ENCODE peak calls at places on chromosomes 4 and X, in eight cellular contexts. One of them, this sample, is unnamed.
A peak's percentile ranks its signal among the peaks of the same experiment; 100 is the strongest.

GRCh38 chrX:124736553-124737240 is 390.3 kb downstream of the SH2D1A start:
- DNase-seq in CD8-positive, alpha-beta T cell: peak; percentile 38
- DNase-seq in OCI-LY7: no peak
- DNase-seq in fibroblast of mammary gland: no peak
- DNase-seq in ascending aorta: no peak
- DNase-seq in endodermal cell: peak; percentile 89
- DNase-seq in HFF-Myc: no peak
- DNase-seq in choroid plexus epithelial cell: no peak
- DNase-seq in this sample: no peak

GRCh38 chr4:139890810-139891209 is 225.2 kb downstream of the MGST2 start:
- DNase-seq in CD8-positive, alpha-beta T cell: no peak
- DNase-seq in fibroblast of mammary gland: peak; percentile 86
- DNase-seq in choroid plexus epithelial cell: peak; percentile 62
- DNase-seq in OCI-LY7: no peak
- DNase-seq in HFF-Myc: no peak
- DNase-seq in ascending aorta: no peak
- DNase-seq in endodermal cell: no peak
- DNase-seq in this sample: peak; percentile 95

GRCh38 chr4:184503869-184504300 is 29.5 kb upstream of the IRF2 start:
- DNase-seq in choroid plexus epithelial cell: peak; percentile 14
- DNase-seq in OCI-LY7: peak; percentile 31
- DNase-seq in HFF-Myc: peak; percentile 3
- DNase-seq in fibroblast of mammary gland: peak; percentile 11
- DNase-seq in CD8-positive, alpha-beta T cell: no peak
- DNase-seq in endodermal cell: no peak
- DNase-seq in ascending aorta: no peak
- DNase-seq in this sample: peak; percentile 10

GRCh38 chr4:138945401-138945800 is 70.2 kb upstream of the NOCT start:
- DNase-seq in HFF-Myc: no peak
- DNase-seq in choroid plexus epithelial cell: no peak
- DNase-seq in OCI-LY7: no peak
- DNase-seq in fibroblast of mammary gland: no peak
- DNase-seq in endodermal cell: no peak
- DNase-seq in CD8-positive, alpha-beta T cell: no peak
- DNase-seq in ascending aorta: no peak
- DNase-seq in this sample: no peak

GRCh38 chr4:133124746-133125145 is 24.3 kb upstream of the PCDH10 start:
- DNase-seq in choroid plexus epithelial cell: no peak
- DNase-seq in endodermal cell: no peak
- DNase-seq in fibroblast of mammary gland: no peak
- DNase-seq in ascending aorta: no peak
- DNase-seq in CD8-positive, alpha-beta T cell: no peak
- DNase-seq in HFF-Myc: no peak
- DNase-seq in OCI-LY7: no peak
- DNase-seq in this sample: no peak

GRCh38 chr4:40629401-40630334 is at the start of gene RBM47:
- DNase-seq in OCI-LY7: peak; percentile 36
- DNase-seq in CD8-positive, alpha-beta T cell: peak; percentile 5
- DNase-seq in ascending aorta: no peak
- DNase-seq in HFF-Myc: no peak
- DNase-seq in endodermal cell: peak; percentile 94
- DNase-seq in fibroblast of mammary gland: peak; percentile 50
- DNase-seq in choroid plexus epithelial cell: peak; percentile 51
- DNase-seq in this sample: peak; percentile 67

GRCh38 chr4:183674153-183674552 is 15.1 kb downstream of the TRAPPC11 start:
- DNase-seq in CD8-positive, alpha-beta T cell: no peak
- DNase-seq in HFF-Myc: no peak
- DNase-seq in endodermal cell: no peak
- DNase-seq in fibroblast of mammary gland: no peak
- DNase-seq in choroid plexus epithelial cell: no peak
- DNase-seq in OCI-LY7: no peak
- DNase-seq in ascending aorta: no peak
- DNase-seq in this sample: no peak

GRCh38 chr4:184792950-184793555 is 32.7 kb downstream of the ACSL1 start:
- DNase-seq in OCI-LY7: no peak
- DNase-seq in CD8-positive, alpha-beta T cell: peak; percentile 10
- DNase-seq in fibroblast of mammary gland: peak; percentile 98
- DNase-seq in endodermal cell: no peak
- DNase-seq in HFF-Myc: peak; percentile 74
- DNase-seq in choroid plexus epithelial cell: peak; percentile 98
- DNase-seq in ascending aorta: no peak
- DNase-seq in this sample: peak; percentile 94

GRCh38 chrX:101362757-101363156 is 14.2 kb upstream of the TIMM8A start:
- DNase-seq in OCI-LY7: no peak
- DNase-seq in choroid plexus epithelial cell: no peak
- DNase-seq in endodermal cell: no peak
- DNase-seq in HFF-Myc: no peak
- DNase-seq in fibroblast of mammary gland: no peak
- DNase-seq in ascending aorta: no peak
- DNase-seq in CD8-positive, alpha-beta T cell: no peak
- DNase-seq in this sample: no peak

GRCh38 chrX:101362116-101362515 is 13.6 kb upstream of the TIMM8A start:
- DNase-seq in OCI-LY7: no peak
- DNase-seq in ascending aorta: no peak
- DNase-seq in endodermal cell: no peak
- DNase-seq in fibroblast of mammary gland: no peak
- DNase-seq in CD8-positive, alpha-beta T cell: no peak
- DNase-seq in HFF-Myc: no peak
- DNase-seq in choroid plexus epithelial cell: no peak
- DNase-seq in this sample: no peak

GRCh38 chrX:101359966-101360365 is 11.4 kb upstream of the TIMM8A start:
- DNase-seq in ascending aorta: no peak
- DNase-seq in endodermal cell: no peak
- DNase-seq in choroid plexus epithelial cell: no peak
- DNase-seq in HFF-Myc: no peak
- DNase-seq in OCI-LY7: no peak
- DNase-seq in fibroblast of mammary gland: no peak
- DNase-seq in CD8-positive, alpha-beta T cell: no peak
- DNase-seq in this sample: peak; percentile 9

GRCh38 chrX:101357166-101357795 is 8.7 kb upstream of the TIMM8A start:
- DNase-seq in endodermal cell: peak; percentile 48
- DNase-seq in HFF-Myc: no peak
- DNase-seq in OCI-LY7: peak; percentile 49
- DNase-seq in fibroblast of mammary gland: peak; percentile 19
- DNase-seq in ascending aorta: no peak
- DNase-seq in CD8-positive, alpha-beta T cell: no peak
- DNase-seq in choroid plexus epithelial cell: peak; percentile 40
- DNase-seq in this sample: peak; percentile 25
- TF ChIP-seq CTCF in endodermal cell: peak; percentile 60
- TF ChIP-seq CTCF in HFF-Myc: peak; percentile 17
- TF ChIP-seq CTCF in OCI-LY7: peak; percentile 70
- TF ChIP-seq CTCF in fibroblast of mammary gland: peak; percentile 37
- TF ChIP-seq CTCF in ascending aorta: no peak
- TF ChIP-seq CTCF in CD8-positive, alpha-beta T cell: no peak
- TF ChIP-seq CTCF in choroid plexus epithelial cell: peak; percentile 47
- TF ChIP-seq CTCF in this sample: peak; percentile 30

GRCh38 chrX:83535417-83536244 is 27.5 kb downstream of the POU3F4 start:
- DNase-seq in ascending aorta: no peak
- DNase-seq in fibroblast of mammary gland: no peak
- DNase-seq in OCI-LY7: no peak
- DNase-seq in HFF-Myc: no peak
- DNase-seq in CD8-positive, alpha-beta T cell: no peak
- DNase-seq in endodermal cell: no peak
- DNase-seq in choroid plexus epithelial cell: no peak
- DNase-seq in this sample: no peak
- H3K4me3 ChIP-seq in ascending aorta: no peak overlapping the region
- H3K4me3 ChIP-seq in fibroblast of mammary gland: no peak overlapping the region
- H3K4me3 ChIP-seq in OCI-LY7: no peak overlapping the region
- H3K4me3 ChIP-seq in HFF-Myc: no peak overlapping the region
- H3K4me3 ChIP-seq in CD8-positive, alpha-beta T cell: no peak overlapping the region
- H3K4me3 ChIP-seq in endodermal cell: no peak overlapping the region
- H3K4me3 ChIP-seq in choroid plexus epithelial cell: no peak overlapping the region
- H3K4me3 ChIP-seq in this sample: no peak overlapping the region

GRCh38 chrX:18931972-18932371 is 51.9 kb downstream of the PHKA2 start:
- DNase-seq in HFF-Myc: no peak
- DNase-seq in OCI-LY7: peak; percentile 24
- DNase-seq in CD8-positive, alpha-beta T cell: no peak
- DNase-seq in fibroblast of mammary gland: peak; percentile 35
- DNase-seq in ascending aorta: no peak
- DNase-seq in endodermal cell: peak; percentile 51
- DNase-seq in choroid plexus epithelial cell: peak; percentile 51
- DNase-seq in this sample: peak; percentile 42
- TF ChIP-seq CTCF in HFF-Myc: peak; percentile 39
- TF ChIP-seq CTCF in OCI-LY7: peak; percentile 65
- TF ChIP-seq CTCF in CD8-positive, alpha-beta T cell: no peak
- TF ChIP-seq CTCF in fibroblast of mammary gland: peak; percentile 34
- TF ChIP-seq CTCF in ascending aorta: peak; percentile 7
- TF ChIP-seq CTCF in endodermal cell: peak; percentile 73
- TF ChIP-seq CTCF in choroid plexus epithelial cell: peak; percentile 66
- TF ChIP-seq CTCF in this sample: peak; percentile 40

DNA sequence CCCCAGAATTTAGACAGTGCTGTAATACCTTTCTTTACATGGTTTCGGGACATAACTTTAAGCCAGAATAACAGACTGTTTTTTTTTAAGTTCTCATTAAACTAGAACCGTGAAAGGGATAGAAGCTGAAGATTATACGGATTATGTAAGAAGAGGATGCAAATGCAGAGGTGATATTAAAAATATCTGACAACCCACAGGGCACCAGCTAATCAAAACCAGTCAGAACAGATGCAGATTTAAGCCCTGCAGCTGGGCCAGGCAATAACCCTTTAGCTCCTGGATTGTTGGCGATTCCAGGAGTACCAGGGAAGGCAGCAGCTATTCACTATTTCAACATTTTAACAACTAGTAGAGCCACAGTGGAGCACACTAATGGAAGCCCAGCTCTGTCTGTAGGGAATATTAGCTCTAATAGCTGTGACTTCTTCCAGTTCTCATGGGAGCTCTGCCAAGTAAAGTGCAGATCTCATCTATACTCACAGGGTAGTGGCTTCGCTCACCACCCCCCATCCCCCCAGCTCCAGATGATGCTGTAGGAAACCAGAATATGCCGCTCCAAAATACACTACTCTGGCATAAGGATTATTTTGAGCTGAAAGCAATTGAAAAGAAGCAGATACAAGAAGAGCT is 13.9 kb downstream of the SCD5 start:
- DNase-seq in fibroblast of mammary gland: peak; percentile 78
- DNase-seq in endodermal cell: peak; percentile 62
- DNase-seq in OCI-LY7: no peak
- DNase-seq in ascending aorta: no peak
- DNase-seq in HFF-Myc: no peak
- DNase-seq in CD8-positive, alpha-beta T cell: no peak
- DNase-seq in choroid plexus epithelial cell: peak; percentile 60
- DNase-seq in this sample: peak; percentile 74
- H3K4me3 ChIP-seq in fibroblast of mammary gland: no peak overlapping the region
- H3K4me3 ChIP-seq in endodermal cell: peak overlapping the region; percentile 67
- H3K4me3 ChIP-seq in OCI-LY7: no peak overlapping the region
- H3K4me3 ChIP-seq in ascending aorta: no peak overlapping the region
- H3K4me3 ChIP-seq in HFF-Myc: no peak overlapping the region
- H3K4me3 ChIP-seq in CD8-positive, alpha-beta T cell: no peak overlapping the region
- H3K4me3 ChIP-seq in choroid plexus epithelial cell: no peak overlapping the region
- H3K4me3 ChIP-seq in this sample: peak overlapping the region; percentile 45

DNA sequence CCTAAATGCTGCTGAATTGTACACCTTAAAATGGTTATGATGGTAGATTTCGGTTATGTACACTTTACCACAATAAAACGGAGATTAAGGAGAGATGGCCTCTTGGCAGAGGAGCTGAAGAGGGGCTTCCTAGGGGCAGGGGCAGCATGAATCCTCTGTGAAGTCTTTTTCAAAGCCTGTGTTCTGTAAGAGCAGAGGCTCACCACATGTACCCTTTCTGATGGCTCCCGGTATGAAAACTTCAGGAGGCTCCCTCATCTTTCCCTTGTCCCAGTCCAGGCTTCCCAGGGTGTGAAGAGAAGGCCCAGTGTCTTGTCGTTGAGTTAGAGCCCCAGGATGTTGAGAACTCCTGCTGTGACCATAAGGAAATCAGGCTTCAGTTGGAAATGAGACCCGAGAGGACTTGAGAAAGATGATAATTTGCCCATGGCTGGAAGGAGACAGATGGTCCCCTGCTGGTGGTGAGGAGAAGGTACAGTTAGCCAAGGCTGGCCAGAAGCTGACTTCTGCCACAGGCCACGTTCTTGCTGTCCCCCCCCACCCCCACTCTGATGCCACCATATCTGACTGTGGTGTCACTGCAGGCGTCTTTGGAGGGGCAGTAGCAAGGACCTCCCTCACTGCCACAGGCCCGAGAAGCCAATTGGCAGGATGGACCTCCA is 31.8 kb upstream of the MTM1 start:
- DNase-seq in endodermal cell: no peak
- DNase-seq in OCI-LY7: no peak
- DNase-seq in fibroblast of mammary gland: peak; percentile 7
- DNase-seq in ascending aorta: peak; percentile 38
- DNase-seq in CD8-positive, alpha-beta T cell: no peak
- DNase-seq in choroid plexus epithelial cell: no peak
- DNase-seq in HFF-Myc: no peak
- DNase-seq in this sample: no peak
- TF ChIP-seq CTCF in endodermal cell: peak; percentile 63
- TF ChIP-seq CTCF in OCI-LY7: no peak
- TF ChIP-seq CTCF in fibroblast of mammary gland: peak; percentile 24
- TF ChIP-seq CTCF in ascending aorta: no peak
- TF ChIP-seq CTCF in CD8-positive, alpha-beta T cell: no peak
- TF ChIP-seq CTCF in choroid plexus epithelial cell: peak; percentile 27
- TF ChIP-seq CTCF in HFF-Myc: peak; percentile 16
- TF ChIP-seq CTCF in this sample: no peak

DNA sequence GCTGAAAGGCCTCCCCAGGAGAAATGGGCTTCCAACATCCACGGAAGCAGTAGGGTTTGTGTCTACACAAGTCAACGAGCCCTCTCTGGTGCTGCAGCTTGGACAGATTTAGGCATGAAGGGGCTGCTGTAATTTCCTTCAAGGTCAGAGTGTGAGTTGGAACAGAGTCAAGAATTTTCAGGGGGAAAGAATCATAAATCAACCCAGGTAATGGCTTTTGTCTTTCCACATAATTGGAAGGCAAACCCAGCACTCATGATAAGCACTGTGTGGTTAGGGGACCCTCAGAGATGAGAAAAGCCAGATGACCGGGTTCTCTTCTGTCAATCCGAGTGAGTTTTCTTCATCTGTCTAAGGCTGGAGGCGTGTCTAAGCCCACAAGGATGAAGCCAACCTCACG is 78.6 kb upstream of the MXRA5 start:
- DNase-seq in HFF-Myc: no peak
- DNase-seq in CD8-positive, alpha-beta T cell: no peak
- DNase-seq in ascending aorta: no peak
- DNase-seq in fibroblast of mammary gland: no peak
- DNase-seq in choroid plexus epithelial cell: no peak
- DNase-seq in endodermal cell: no peak
- DNase-seq in OCI-LY7: no peak
- DNase-seq in this sample: no peak
- H3K4me3 ChIP-seq in HFF-Myc: no peak overlapping the region
- H3K4me3 ChIP-seq in CD8-positive, alpha-beta T cell: no peak overlapping the region
- H3K4me3 ChIP-seq in ascending aorta: no peak overlapping the region
- H3K4me3 ChIP-seq in fibroblast of mammary gland: no peak overlapping the region
- H3K4me3 ChIP-seq in choroid plexus epithelial cell: no peak overlapping the region
- H3K4me3 ChIP-seq in endodermal cell: no peak overlapping the region
- H3K4me3 ChIP-seq in OCI-LY7: no peak overlapping the region
- H3K4me3 ChIP-seq in this sample: no peak overlapping the region